ENCODE peak calls at places on chromosomes 5 and 9, in seven cellular contexts. One of them, this sample, is unnamed.

GRCh38 chr5:40409600-40409999 is 270.1 kb upstream of the PTGER4 start:
- DNase-seq in endothelial cell: no peak
- DNase-seq in NCI-H1105: no peak
- DNase-seq in ureter: no peak
- DNase-seq in bronchial epithelial cell: no peak
- DNase-seq in activated T-cell treated with anti-CD3 and anti-CD28 coated beads, Interleukin-2, amount 50 U/mL, for 4 hours: no peak
- DNase-seq in stimulated activated CD8-positive, alpha-beta memory T cell treated with anti-CD3 and anti-CD28 coated beads, Interleukin-4, amount 100 ng/mL, for 24 hours: no peak
- DNase-seq in this sample: no peak

GRCh38 chr9:137960496-137960895 is 82.9 kb downstream of the CACNA1B start:
- DNase-seq in activated T-cell treated with anti-CD3 and anti-CD28 coated beads, Interleukin-2, amount 50 U/mL, for 4 hours: no peak
- DNase-seq in bronchial epithelial cell: no peak
- DNase-seq in stimulated activated CD8-positive, alpha-beta memory T cell treated with anti-CD3 and anti-CD28 coated beads, Interleukin-4, amount 100 ng/mL, for 24 hours: no peak
- DNase-seq in ureter: no peak
- DNase-seq in endothelial cell: peak; percentile 52
- DNase-seq in NCI-H1105: no peak
- DNase-seq in this sample: peak; percentile 50

GRCh38 chr9:84439253-84439652 is 98.7 kb upstream of the SLC28A3 start:
- DNase-seq in NCI-H1105: no peak
- DNase-seq in bronchial epithelial cell: no peak
- DNase-seq in activated T-cell treated with anti-CD3 and anti-CD28 coated beads, Interleukin-2, amount 50 U/mL, for 4 hours: no peak
- DNase-seq in stimulated activated CD8-positive, alpha-beta memory T cell treated with anti-CD3 and anti-CD28 coated beads, Interleukin-4, amount 100 ng/mL, for 24 hours: no peak
- DNase-seq in endothelial cell: no peak
- DNase-seq in ureter: no peak
- DNase-seq in this sample: no peak

GRCh38 chr9:82549174-82549821 is 513.6 kb downstream of the RASEF start:
- DNase-seq in ureter: no peak
- DNase-seq in NCI-H1105: no peak
- DNase-seq in endothelial cell: no peak
- DNase-seq in stimulated activated CD8-positive, alpha-beta memory T cell treated with anti-CD3 and anti-CD28 coated beads, Interleukin-4, amount 100 ng/mL, for 24 hours: no peak
- DNase-seq in bronchial epithelial cell: peak; percentile 13
- DNase-seq in activated T-cell treated with anti-CD3 and anti-CD28 coated beads, Interleukin-2, amount 50 U/mL, for 4 hours: no peak
- DNase-seq in this sample: no peak

GRCh38 chr5:180704362-180704761 is 35.5 kb downstream of the OR2Y1 start:
- DNase-seq in activated T-cell treated with anti-CD3 and anti-CD28 coated beads, Interleukin-2, amount 50 U/mL, for 4 hours: no peak
- DNase-seq in NCI-H1105: peak; percentile 11
- DNase-seq in bronchial epithelial cell: peak; percentile 34
- DNase-seq in ureter: no peak
- DNase-seq in stimulated activated CD8-positive, alpha-beta memory T cell treated with anti-CD3 and anti-CD28 coated beads, Interleukin-4, amount 100 ng/mL, for 24 hours: no peak
- DNase-seq in endothelial cell: no peak
- DNase-seq in this sample: no peak

GRCh38 chr5:54520438-54520846 is 2.9 kb downstream of the SNX18 start:
- DNase-seq in activated T-cell treated with anti-CD3 and anti-CD28 coated beads, Interleukin-2, amount 50 U/mL, for 4 hours: no peak
- DNase-seq in endothelial cell: no peak
- DNase-seq in NCI-H1105: no peak
- DNase-seq in bronchial epithelial cell: peak; percentile 64
- DNase-seq in stimulated activated CD8-positive, alpha-beta memory T cell treated with anti-CD3 and anti-CD28 coated beads, Interleukin-4, amount 100 ng/mL, for 24 hours: no peak
- DNase-seq in ureter: no peak
- DNase-seq in this sample: no peak

GRCh38 chr9:5592231-5592630 is 36.7 kb upstream of the RIC1 start:
- DNase-seq in activated T-cell treated with anti-CD3 and anti-CD28 coated beads, Interleukin-2, amount 50 U/mL, for 4 hours: no peak
- DNase-seq in stimulated activated CD8-positive, alpha-beta memory T cell treated with anti-CD3 and anti-CD28 coated beads, Interleukin-4, amount 100 ng/mL, for 24 hours: no peak
- DNase-seq in NCI-H1105: no peak
- DNase-seq in endothelial cell: no peak
- DNase-seq in bronchial epithelial cell: no peak
- DNase-seq in ureter: no peak
- DNase-seq in this sample: no peak

GRCh38 chr5:158840193-158840592 is 259.5 kb downstream of the EBF1 start:
- DNase-seq in bronchial epithelial cell: no peak
- DNase-seq in activated T-cell treated with anti-CD3 and anti-CD28 coated beads, Interleukin-2, amount 50 U/mL, for 4 hours: no peak
- DNase-seq in NCI-H1105: no peak
- DNase-seq in ureter: no peak
- DNase-seq in stimulated activated CD8-positive, alpha-beta memory T cell treated with anti-CD3 and anti-CD28 coated beads, Interleukin-4, amount 100 ng/mL, for 24 hours: no peak
- DNase-seq in endothelial cell: no peak
- DNase-seq in this sample: no peak

GRCh38 chr5:14236757-14237156 is 93.6 kb downstream of the TRIO start:
- DNase-seq in stimulated activated CD8-positive, alpha-beta memory T cell treated with anti-CD3 and anti-CD28 coated beads, Interleukin-4, amount 100 ng/mL, for 24 hours: no peak
- DNase-seq in NCI-H1105: no peak
- DNase-seq in ureter: no peak
- DNase-seq in endothelial cell: no peak
- DNase-seq in bronchial epithelial cell: no peak
- DNase-seq in activated T-cell treated with anti-CD3 and anti-CD28 coated beads, Interleukin-2, amount 50 U/mL, for 4 hours: no peak
- DNase-seq in this sample: no peak

GRCh38 chr5:169511708-169512107 is 71.9 kb upstream of the SPDL1 start:
- DNase-seq in NCI-H1105: no peak
- DNase-seq in stimulated activated CD8-positive, alpha-beta memory T cell treated with anti-CD3 and anti-CD28 coated beads, Interleukin-4, amount 100 ng/mL, for 24 hours: no peak
- DNase-seq in endothelial cell: no peak
- DNase-seq in activated T-cell treated with anti-CD3 and anti-CD28 coated beads, Interleukin-2, amount 50 U/mL, for 4 hours: no peak
- DNase-seq in bronchial epithelial cell: no peak
- DNase-seq in ureter: no peak
- DNase-seq in this sample: no peak

GRCh38 chr9:93114169-93114983 is 18.4 kb downstream of the CARD19 start:
- DNase-seq in bronchial epithelial cell: no peak
- DNase-seq in NCI-H1105: no peak
- DNase-seq in ureter: peak; percentile 55
- DNase-seq in endothelial cell: no peak
- DNase-seq in stimulated activated CD8-positive, alpha-beta memory T cell treated with anti-CD3 and anti-CD28 coated beads, Interleukin-4, amount 100 ng/mL, for 24 hours: no peak
- DNase-seq in activated T-cell treated with anti-CD3 and anti-CD28 coated beads, Interleukin-2, amount 50 U/mL, for 4 hours: no peak
- DNase-seq in this sample: no peak

GRCh38 chr5:135834639-135835529 is at the start of gene SLC25A48:
- DNase-seq in stimulated activated CD8-positive, alpha-beta memory T cell treated with anti-CD3 and anti-CD28 coated beads, Interleukin-4, amount 100 ng/mL, for 24 hours: peak; percentile 8
- DNase-seq in ureter: peak; percentile 46
- DNase-seq in activated T-cell treated with anti-CD3 and anti-CD28 coated beads, Interleukin-2, amount 50 U/mL, for 4 hours: no peak
- DNase-seq in NCI-H1105: peak; percentile 38
- DNase-seq in endothelial cell: peak; percentile 74
- DNase-seq in bronchial epithelial cell: peak; percentile 41
- DNase-seq in this sample: peak; percentile 88

GRCh38 chr5:177530638-177531037 is 13.9 kb upstream of the DDX41 start:
- DNase-seq in stimulated activated CD8-positive, alpha-beta memory T cell treated with anti-CD3 and anti-CD28 coated beads, Interleukin-4, amount 100 ng/mL, for 24 hours: no peak
- DNase-seq in activated T-cell treated with anti-CD3 and anti-CD28 coated beads, Interleukin-2, amount 50 U/mL, for 4 hours: no peak
- DNase-seq in ureter: no peak
- DNase-seq in endothelial cell: no peak
- DNase-seq in NCI-H1105: no peak
- DNase-seq in bronchial epithelial cell: no peak
- DNase-seq in this sample: no peak

GRCh38 chr5:28156981-28157380 is 1118.6 kb upstream of the CDH9 start:
- DNase-seq in endothelial cell: no peak
- DNase-seq in bronchial epithelial cell: no peak
- DNase-seq in NCI-H1105: no peak
- DNase-seq in activated T-cell treated with anti-CD3 and anti-CD28 coated beads, Interleukin-2, amount 50 U/mL, for 4 hours: no peak
- DNase-seq in ureter: no peak
- DNase-seq in stimulated activated CD8-positive, alpha-beta memory T cell treated with anti-CD3 and anti-CD28 coated beads, Interleukin-4, amount 100 ng/mL, for 24 hours: no peak
- DNase-seq in this sample: no peak

GRCh38 chr5:120769291-120769872 is 305.3 kb downstream of the PRR16 start:
- DNase-seq in stimulated activated CD8-positive, alpha-beta memory T cell treated with anti-CD3 and anti-CD28 coated beads, Interleukin-4, amount 100 ng/mL, for 24 hours: no peak
- DNase-seq in endothelial cell: no peak
- DNase-seq in bronchial epithelial cell: no peak
- DNase-seq in activated T-cell treated with anti-CD3 and anti-CD28 coated beads, Interleukin-2, amount 50 U/mL, for 4 hours: no peak
- DNase-seq in ureter: no peak
- DNase-seq in NCI-H1105: no peak
- DNase-seq in this sample: no peak

GRCh38 chr5:68007446-68007845 is 208.1 kb upstream of the PIK3R1 start:
- DNase-seq in NCI-H1105: no peak
- DNase-seq in endothelial cell: no peak
- DNase-seq in stimulated activated CD8-positive, alpha-beta memory T cell treated with anti-CD3 and anti-CD28 coated beads, Interleukin-4, amount 100 ng/mL, for 24 hours: no peak
- DNase-seq in ureter: peak; percentile 51
- DNase-seq in activated T-cell treated with anti-CD3 and anti-CD28 coated beads, Interleukin-2, amount 50 U/mL, for 4 hours: no peak
- DNase-seq in bronchial epithelial cell: peak; percentile 39
- DNase-seq in this sample: no peak

GRCh38 chr9:77648458-77649108 is 461 bp upstream of the GNA14 start:
- DNase-seq in bronchial epithelial cell: peak; percentile 7
- DNase-seq in activated T-cell treated with anti-CD3 and anti-CD28 coated beads, Interleukin-2, amount 50 U/mL, for 4 hours: no peak
- DNase-seq in stimulated activated CD8-positive, alpha-beta memory T cell treated with anti-CD3 and anti-CD28 coated beads, Interleukin-4, amount 100 ng/mL, for 24 hours: no peak
- DNase-seq in ureter: peak; percentile 64
- DNase-seq in endothelial cell: peak; percentile 63
- DNase-seq in NCI-H1105: no peak
- DNase-seq in this sample: peak; percentile 66

GRCh38 chr9:136175745-136176290 is 29.1 kb downstream of the LHX3 start:
- DNase-seq in endothelial cell: no peak
- DNase-seq in stimulated activated CD8-positive, alpha-beta memory T cell treated with anti-CD3 and anti-CD28 coated beads, Interleukin-4, amount 100 ng/mL, for 24 hours: no peak
- DNase-seq in activated T-cell treated with anti-CD3 and anti-CD28 coated beads, Interleukin-2, amount 50 U/mL, for 4 hours: no peak
- DNase-seq in ureter: no peak
- DNase-seq in bronchial epithelial cell: no peak
- DNase-seq in NCI-H1105: no peak
- DNase-seq in this sample: no peak

GRCh38 chr9:34084562-34084961 is 35.9 kb upstream of the UBAP2 start:
- DNase-seq in activated T-cell treated with anti-CD3 and anti-CD28 coated beads, Interleukin-2, amount 50 U/mL, for 4 hours: no peak
- DNase-seq in endothelial cell: no peak
- DNase-seq in NCI-H1105: no peak
- DNase-seq in ureter: no peak
- DNase-seq in stimulated activated CD8-positive, alpha-beta memory T cell treated with anti-CD3 and anti-CD28 coated beads, Interleukin-4, amount 100 ng/mL, for 24 hours: no peak
- DNase-seq in bronchial epithelial cell: no peak
- DNase-seq in this sample: no peak

GRCh38 chr5:53733853-53734252 is 173.4 kb downstream of the NDUFS4 start:
- DNase-seq in activated T-cell treated with anti-CD3 and anti-CD28 coated beads, Interleukin-2, amount 50 U/mL, for 4 hours: no peak
- DNase-seq in endothelial cell: no peak
- DNase-seq in ureter: no peak
- DNase-seq in bronchial epithelial cell: peak; percentile 23
- DNase-seq in NCI-H1105: no peak
- DNase-seq in stimulated activated CD8-positive, alpha-beta memory T cell treated with anti-CD3 and anti-CD28 coated beads, Interleukin-4, amount 100 ng/mL, for 24 hours: no peak
- DNase-seq in this sample: no peak

GRCh38 chr9:98129451-98129881 is 10.4 kb upstream of the TRIM14 start:
- DNase-seq in bronchial epithelial cell: no peak
- DNase-seq in stimulated activated CD8-positive, alpha-beta memory T cell treated with anti-CD3 and anti-CD28 coated beads, Interleukin-4, amount 100 ng/mL, for 24 hours: no peak
- DNase-seq in ureter: no peak
- DNase-seq in NCI-H1105: no peak
- DNase-seq in activated T-cell treated with anti-CD3 and anti-CD28 coated beads, Interleukin-2, amount 50 U/mL, for 4 hours: no peak
- DNase-seq in endothelial cell: no peak
- DNase-seq in this sample: no peak

GRCh38 chr9:135282001-135282731 is 194.7 kb downstream of the OLFM1 start:
- DNase-seq in ureter: peak; percentile 86
- DNase-seq in activated T-cell treated with anti-CD3 and anti-CD28 coated beads, Interleukin-2, amount 50 U/mL, for 4 hours: no peak
- DNase-seq in endothelial cell: no peak
- DNase-seq in stimulated activated CD8-positive, alpha-beta memory T cell treated with anti-CD3 and anti-CD28 coated beads, Interleukin-4, amount 100 ng/mL, for 24 hours: no peak
- DNase-seq in bronchial epithelial cell: peak; percentile 37
- DNase-seq in NCI-H1105: peak; percentile 91
- DNase-seq in this sample: no peak

GRCh38 chr5:17221843-17222614 is 4.6 kb downstream of the BASP1 start:
- DNase-seq in stimulated activated CD8-positive, alpha-beta memory T cell treated with anti-CD3 and anti-CD28 coated beads, Interleukin-4, amount 100 ng/mL, for 24 hours: no peak
- DNase-seq in endothelial cell: no peak
- DNase-seq in ureter: no peak
- DNase-seq in activated T-cell treated with anti-CD3 and anti-CD28 coated beads, Interleukin-2, amount 50 U/mL, for 4 hours: no peak
- DNase-seq in NCI-H1105: no peak
- DNase-seq in bronchial epithelial cell: no peak
- DNase-seq in this sample: no peak